ENCODE peak calls at places on chromosome 17, in four cellular contexts. One of them, this sample, is unnamed.

GRCh38 chr17:33142703-33143299 is 150.3 kb downstream of the ASIC2 start:
- DNase-seq in hepatocyte: peak; percentile 59
- DNase-seq in stimulated activated effector memory CD8-positive, alpha-beta T cell treated with anti-CD3 and anti-CD28 coated beads, Interleukin-12 subunit alpha, Interleukin-12 subunit beta, amount 100 ng/mL, for 72 hours: no peak
- DNase-seq in NCI-H345: no peak
- DNase-seq in this sample: no peak

GRCh38 chr17:15436399-15437369 is 30.7 kb downstream of the CDRT4 start:
- DNase-seq in NCI-H345: peak; percentile 93
- DNase-seq in hepatocyte: peak; percentile 68
- DNase-seq in stimulated activated effector memory CD8-positive, alpha-beta T cell treated with anti-CD3 and anti-CD28 coated beads, Interleukin-12 subunit alpha, Interleukin-12 subunit beta, amount 100 ng/mL, for 72 hours: no peak
- DNase-seq in this sample: peak; percentile 51

GRCh38 chr17:57201481-57201880 is 54.8 kb upstream of the MSI2 start:
- DNase-seq in NCI-H345: no peak
- DNase-seq in hepatocyte: no peak
- DNase-seq in stimulated activated effector memory CD8-positive, alpha-beta T cell treated with anti-CD3 and anti-CD28 coated beads, Interleukin-12 subunit alpha, Interleukin-12 subunit beta, amount 100 ng/mL, for 72 hours: no peak
- DNase-seq in this sample: no peak

GRCh38 chr17:44278006-44278405 is 10.1 kb upstream of the SLC4A1 start:
- DNase-seq in stimulated activated effector memory CD8-positive, alpha-beta T cell treated with anti-CD3 and anti-CD28 coated beads, Interleukin-12 subunit alpha, Interleukin-12 subunit beta, amount 100 ng/mL, for 72 hours: no peak
- DNase-seq in hepatocyte: no peak
- DNase-seq in NCI-H345: no peak
- DNase-seq in this sample: no peak

GRCh38 chr17:77613627-77614026 is 344.9 kb upstream of the TNRC6C start:
- DNase-seq in NCI-H345: no peak
- DNase-seq in stimulated activated effector memory CD8-positive, alpha-beta T cell treated with anti-CD3 and anti-CD28 coated beads, Interleukin-12 subunit alpha, Interleukin-12 subunit beta, amount 100 ng/mL, for 72 hours: no peak
- DNase-seq in hepatocyte: no peak
- DNase-seq in this sample: no peak

GRCh38 chr17:74297941-74298340 is 23.9 kb downstream of the DNAI2 start:
- DNase-seq in stimulated activated effector memory CD8-positive, alpha-beta T cell treated with anti-CD3 and anti-CD28 coated beads, Interleukin-12 subunit alpha, Interleukin-12 subunit beta, amount 100 ng/mL, for 72 hours: peak; percentile 68
- DNase-seq in NCI-H345: no peak
- DNase-seq in hepatocyte: no peak
- DNase-seq in this sample: no peak

GRCh38 chr17:35239823-35240222 is 3.0 kb upstream of the SLFN5 start:
- DNase-seq in stimulated activated effector memory CD8-positive, alpha-beta T cell treated with anti-CD3 and anti-CD28 coated beads, Interleukin-12 subunit alpha, Interleukin-12 subunit beta, amount 100 ng/mL, for 72 hours: no peak
- DNase-seq in hepatocyte: no peak
- DNase-seq in NCI-H345: no peak
- DNase-seq in this sample: no peak

GRCh38 chr17:29533976-29534375 is 32.9 kb downstream of the ABHD15 start:
- DNase-seq in hepatocyte: no peak
- DNase-seq in stimulated activated effector memory CD8-positive, alpha-beta T cell treated with anti-CD3 and anti-CD28 coated beads, Interleukin-12 subunit alpha, Interleukin-12 subunit beta, amount 100 ng/mL, for 72 hours: no peak
- DNase-seq in NCI-H345: no peak
- DNase-seq in this sample: no peak

This sample was measured in WERI-Rb-1.